ENCODE peak calls at places on chromosomes 2 and 18, in eight cellular contexts. S is nucleus accumbens, O is A549, K is SJSA1, X is stomach, I is vagina, G is SK-MEL-5, L is IMR-90. N is an unnamed sample.

GRCh38 chr18:54388203-54389142 is 30.8 kb downstream of the C18orf54 start:
- DNase-seq in S (no peak), O (peak), K (peak), X (no peak), I (no peak), G (peak), L (peak), N (no peak)

GRCh38 chr2:180604077-180604476 is 376.3 kb upstream of the UBE2E3 start:
- DNase-seq in S (no peak), O (peak), K (no peak), X (no peak), I (no peak), G (peak), L (peak), N (no peak)

GRCh38 chr18:77151791-77152517 is 19.4 kb upstream of the MBP start:
- DNase-seq in S (no peak), O (no peak), K (no peak), X (no peak), I (no peak), G (no peak), L (no peak), N (no peak)

GRCh38 chr2:105510761-105511669 is 112.2 kb upstream of the FHL2 start:
- DNase-seq in S (no peak), O (peak), K (no peak), X (no peak), I (no peak), G (peak), L (peak), N (no peak)

GRCh38 chr2:98280376-98281102 is 65.7 kb upstream of the CNGA3 start:
- DNase-seq in S (no peak), O (peak), K (no peak), X (peak), I (no peak), G (no peak), L (no peak), N (no peak)

GRCh38 chr2:120687210-120687609 is 48.5 kb upstream of the GLI2 start:
- DNase-seq in S (no peak), O (no peak), K (no peak), X (no peak), I (no peak), G (no peak), L (no peak), N (no peak)

GRCh38 chr2:140567734-140568133 is 1563.1 kb downstream of the LRP1B start:
- DNase-seq in S (no peak), O (no peak), K (no peak), X (no peak), I (no peak), G (no peak), L (peak), N (no peak)

GRCh38 chr2:113240915-113241911 is 37.5 kb downstream of the PAX8 start:
- DNase-seq in S (no peak), O (peak), K (peak), X (peak), I (peak), G (no peak), L (peak), N (no peak)

GRCh38 chr18:33745396-33745795 is 167.4 kb downstream of the ASXL3 start:
- DNase-seq in S (no peak), O (no peak), K (no peak), X (no peak), I (no peak), G (no peak), L (no peak), N (no peak)

GRCh38 chr2:71530246-71530986 is 77.1 kb downstream of the DYSF start:
- DNase-seq in S (no peak), O (peak), K (no peak), X (no peak), I (no peak), G (peak), L (peak), N (peak)

GRCh38 chr2:233530381-233530780 is 36.2 kb downstream of the USP40 start:
- DNase-seq in S (no peak), O (no peak), K (no peak), X (no peak), I (no peak), G (no peak), L (no peak), N (no peak)

GRCh38 chr18:11148655-11149440 is 521 bp downstream of the PIEZO2 start:
- DNase-seq in S (no peak), O (no peak), K (no peak), X (no peak), I (no peak), G (no peak), L (no peak), N (no peak)

GRCh38 chr18:68623342-68623741 is 91.6 kb downstream of the TMX3 start:
- DNase-seq in S (peak), O (peak), K (no peak), X (peak), I (no peak), G (peak), L (peak), N (peak)

GRCh38 chr2:111704246-111704645 is 179.7 kb downstream of the ANAPC1 start:
- DNase-seq in S (no peak), O (peak), K (peak), X (no peak), I (no peak), G (no peak), L (peak), N (no peak)

GRCh38 chr18:80034852-80035406 is 695 bp downstream of the RBFA start:
- DNase-seq in S (no peak), O (no peak), K (no peak), X (no peak), I (no peak), G (no peak), L (no peak), N (peak)

GRCh38 chr18:22103664-22104031 is 65.7 kb upstream of the GATA6 start:
- DNase-seq in S (no peak), O (no peak), K (no peak), X (no peak), I (no peak), G (no peak), L (no peak), N (no peak)

GRCh38 chr2:30267161-30267568 is 35.8 kb downstream of the LBH start:
- DNase-seq in S (no peak), O (no peak), K (no peak), X (no peak), I (no peak), G (no peak), L (no peak), N (no peak)

GRCh38 chr2:174580951-174581350 is 16.7 kb downstream of the WIPF1 start:
- DNase-seq in S (peak), O (no peak), K (no peak), X (no peak), I (no peak), G (no peak), L (no peak), N (no peak)

GRCh38 chr2:14263053-14263452 is 369.5 kb upstream of the LRATD1 start:
- DNase-seq in S (no peak), O (no peak), K (no peak), X (no peak), I (no peak), G (no peak), L (no peak), N (no peak)

GRCh38 chr2:168538534-168538933 is 82.5 kb downstream of the CERS6 start:
- DNase-seq in S (no peak), O (no peak), K (no peak), X (no peak), I (no peak), G (no peak), L (no peak), N (no peak)

GRCh38 chr2:150465703-150466569 is 21.5 kb downstream of the RND3 start:
- DNase-seq in S (no peak), O (no peak), K (no peak), X (no peak), I (no peak), G (no peak), L (peak), N (no peak)

GRCh38 chr2:240926516-240927389 is 20.6 kb downstream of the CROCC2 start:
- DNase-seq in S (no peak), O (no peak), K (peak), X (peak), I (peak), G (no peak), L (peak), N (no peak)

GRCh38 chr18:43869451-43870008 is 592.2 kb upstream of the SYT4 start:
- DNase-seq in S (no peak), O (no peak), K (no peak), X (no peak), I (no peak), G (no peak), L (peak), N (peak)

GRCh38 chr2:86193901-86194567 is 1.2 kb downstream of the IMMT start:
- DNase-seq in S (no peak), O (peak), K (no peak), X (no peak), I (no peak), G (peak), L (no peak), N (no peak)

GRCh38 chr2:233404227-233404626 is 49.9 kb downstream of the DGKD start:
- DNase-seq in S (no peak), O (peak), K (no peak), X (peak), I (no peak), G (peak), L (peak), N (no peak)

GRCh38 chr2:211495339-211495738 is 938.9 kb downstream of the CPS1 start:
- DNase-seq in S (no peak), O (no peak), K (no peak), X (no peak), I (no peak), G (no peak), L (no peak), N (no peak)

GRCh38 chr18:37481058-37481457 is 84.5 kb downstream of the CELF4 start:
- DNase-seq in S (no peak), O (no peak), K (no peak), X (no peak), I (no peak), G (no peak), L (no peak), N (no peak)